ENCODE peak calls at places on chromosomes 13 and 19, in ten cellular contexts. I is stimulated activated CD8-positive, alpha-beta memory T cell treated with anti-CD3 and anti-CD28 coated beads, Interleukin-15, amount 100 ng/mL, for 4 hours; Q is stimulated activated CD4-positive, alpha-beta T cell treated with anti-CD3 and anti-CD28 coated beads, Interleukin-4, amount 100 ng/mL, for 4 hours; D is activated T-helper 2 cell treated with anti-CD3 and anti-CD28 coated beads, Interferon-gamma antibody, Interleukin-2, Interleukin-4, amounts not matched to agents 10 μg/mL and 5 μg/mL and 100 μg/mL, durations not matched to agents 14 hours and 24 hours and 36 hours; X is neural crest cell; A is CD8-positive, alpha-beta memory T cell; O is activated CD4-positive, alpha-beta T cell treated with anti-CD3 and anti-CD28 coated beads, Interleukin-2, amount 50 U/mL, for 1 hour; T is PC-9; R is thoracic aorta; V is adipocyte. E is an unnamed sample.
A peak's percentile ranks its signal among the peaks of the same experiment; 100 is the strongest.

GRCh38 chr19:36100476-36100875 is 10.5 kb upstream of the OVOL3 start:
- DNase-seq in I (no peak), Q (no peak), D (no peak), X (no peak), A (no peak), O (no peak), T (no peak), R (no peak), V (no peak), E (no peak)

GRCh38 chr13:90104764-90105163 is 1242.7 kb upstream of the MIR17HG start:
- DNase-seq in I (no peak), Q (no peak), D (no peak), X (no peak), A (no peak), O (no peak), T (no peak), R (no peak), V (no peak), E (no peak)

GRCh38 chr13:44618326-44618725 is 42.2 kb upstream of the TSC22D1 start:
- DNase-seq in I (no peak), Q (no peak), D (no peak), X (no peak), A (no peak), O (no peak), T (no peak), R (no peak), V (no peak), E (no peak)

GRCh38 chr13:63351533-63351932 is 1935.9 kb upstream of the PCDH20 start:
- DNase-seq in I (no peak), Q (no peak), D (no peak), X (no peak), A (no peak), O (no peak), T (no peak), R (no peak), V (no peak), E (no peak)

GRCh38 chr19:18865106-18865972 is 30.6 kb downstream of the CERS1 start:
- DNase-seq in I (no peak), Q (no peak), D (no peak), X (no peak), A (no peak), O (no peak), T (no peak), R (no peak), V (no peak), E (no peak)

GRCh38 chr19:43148233-43148632 is 38.1 kb downstream of the PSG5 start:
- DNase-seq in I (no peak), Q (no peak), D (no peak), X (no peak), A (no peak), O (no peak), T (peak; percentile 65), R (no peak), V (no peak), E (no peak)

GRCh38 chr19:42433503-42434260 is 6.5 kb upstream of the LIPE start:
- DNase-seq in I (peak; percentile 25), Q (peak; percentile 57), D (peak; percentile 38), X (peak; percentile 82), A (peak; percentile 50), O (peak; percentile 67), T (peak; percentile 55), R (no peak), V (peak; percentile 41), E (peak; percentile 43)

GRCh38 chr19:16288544-16288943 is 36.1 kb upstream of the KLF2 start:
- DNase-seq in I (no peak), Q (no peak), D (peak; percentile 18), X (no peak), A (no peak), O (no peak), T (no peak), R (no peak), V (no peak), E (no peak)

GRCh38 chr19:21264891-21265290 is 64.3 kb downstream of the ZNF708 start:
- DNase-seq in I (no peak), Q (no peak), D (no peak), X (no peak), A (no peak), O (no peak), T (no peak), R (no peak), V (no peak), E (no peak)

GRCh38 chr13:113905018-113905417 is 41.1 kb upstream of the GAS6 start:
- DNase-seq in I (no peak), Q (no peak), D (peak; percentile 2), X (no peak), A (no peak), O (no peak), T (no peak), R (no peak), V (no peak), E (no peak)

GRCh38 chr13:49936943-49937273 is 768 bp upstream of the SPRYD7 start:
- DNase-seq in I (no peak), Q (no peak), D (no peak), X (no peak), A (no peak), O (no peak), T (no peak), R (no peak), V (no peak), E (no peak)

GRCh38 chr19:17429661-17430101 is 9.8 kb downstream of the MVB12A start:
- DNase-seq in I (no peak), Q (no peak), D (no peak), X (no peak), A (no peak), O (no peak), T (no peak), R (no peak), V (no peak), E (no peak)

GRCh38 chr13:80399340-80400163 is 58.6 kb upstream of the SPRY2 start:
- DNase-seq in I (no peak), Q (no peak), D (no peak), X (no peak), A (no peak), O (no peak), T (peak; percentile 62), R (no peak), V (peak; percentile 9), E (no peak)

GRCh38 chr13:23673354-23673753 is 103.1 kb downstream of the TNFRSF19 start:
- DNase-seq in I (no peak), Q (no peak), D (no peak), X (no peak), A (no peak), O (no peak), T (no peak), R (no peak), V (peak; percentile 93), E (no peak)

GRCh38 chr13:46562581-46562980 is 9.6 kb downstream of the LRCH1 start:
- DNase-seq in I (no peak), Q (no peak), D (no peak), X (no peak), A (no peak), O (no peak), T (no peak), R (no peak), V (no peak), E (no peak)

GRCh38 chr19:52336976-52337375 is 933 bp downstream of the ZNF610 start:
- DNase-seq in I (no peak), Q (no peak), D (no peak), X (no peak), A (no peak), O (no peak), T (no peak), R (no peak), V (peak; percentile 48), E (no peak)

GRCh38 chr13:25847635-25848616 is 203.9 kb downstream of the SHISA2 start:
- DNase-seq in I (no peak), Q (no peak), D (no peak), X (no peak), A (no peak), O (no peak), T (no peak), R (no peak), V (no peak), E (no peak)

E was measured in effector memory CD4-positive, alpha-beta T cell.